ENCODE peak calls at places on chromosomes 16 and 17, in four cellular contexts. One of them, this sample, is unnamed.

GRCh38 chr17:79417589-79417988 is 193.3 kb downstream of the RBFOX3 start:
- DNase-seq in SK-N-SH: no peak
- DNase-seq in K562: no peak
- DNase-seq in HepG2: no peak
- DNase-seq in this sample: no peak

GRCh38 chr17:36934144-36934758 is 3.0 kb upstream of the LHX1 start:
- DNase-seq in K562: no peak
- DNase-seq in SK-N-SH: peak; percentile 68
- DNase-seq in HepG2: no peak
- DNase-seq in this sample: no peak

GRCh38 chr16:24858219-24859041 is 12.7 kb downstream of the SLC5A11 start:
- DNase-seq in HepG2: peak; percentile 72
- DNase-seq in SK-N-SH: no peak
- DNase-seq in K562: peak; percentile 67
- DNase-seq in this sample: no peak

GRCh38 chr17:42928714-42929496 is 28.3 kb downstream of the G6PC1 start:
- DNase-seq in HepG2: peak; percentile 92
- DNase-seq in SK-N-SH: peak; percentile 46
- DNase-seq in K562: peak; percentile 95
- DNase-seq in this sample: peak; percentile 45

GRCh38 chr17:41308251-41308917 is 725 bp downstream of the KRTAP16-1 start:
- DNase-seq in K562: no peak
- DNase-seq in HepG2: no peak
- DNase-seq in SK-N-SH: no peak
- DNase-seq in this sample: peak; percentile 40

GRCh38 chr16:83113317-83113716 is 486.5 kb downstream of the CDH13 start:
- DNase-seq in SK-N-SH: peak; percentile 22
- DNase-seq in K562: peak; percentile 12
- DNase-seq in HepG2: peak; percentile 10
- DNase-seq in this sample: no peak

GRCh38 chr17:38512473-38513058 is 84.3 kb downstream of the ARHGAP23 start:
- DNase-seq in SK-N-SH: no peak
- DNase-seq in K562: no peak
- DNase-seq in HepG2: no peak
- DNase-seq in this sample: no peak

GRCh38 chr16:9090101-9090959 is 1.1 kb upstream of the HAPSTR1 start:
- DNase-seq in SK-N-SH: peak; percentile 72
- DNase-seq in HepG2: no peak
- DNase-seq in K562: peak; percentile 58
- DNase-seq in this sample: no peak

GRCh38 chr16:11886881-11887280 is 28.9 kb downstream of the GSPT1 start:
- DNase-seq in HepG2: no peak
- DNase-seq in SK-N-SH: no peak
- DNase-seq in K562: no peak
- DNase-seq in this sample: no peak

GRCh38 chr16:67229906-67230808 is 3.2 kb downstream of the TMEM208 start:
- DNase-seq in SK-N-SH: no peak
- DNase-seq in K562: no peak
- DNase-seq in HepG2: no peak
- DNase-seq in this sample: no peak

GRCh38 chr16:75172578-75172977 is 24.3 kb downstream of the ZFP1 start:
- DNase-seq in HepG2: no peak
- DNase-seq in SK-N-SH: no peak
- DNase-seq in K562: no peak
- DNase-seq in this sample: no peak

GRCh38 chr16:11699234-11699894 is 31.1 kb downstream of the SNN start:
- DNase-seq in SK-N-SH: no peak
- DNase-seq in HepG2: no peak
- DNase-seq in K562: no peak
- DNase-seq in this sample: no peak

GRCh38 chr17:62703269-62703775 is 75.9 kb downstream of the MRC2 start:
- DNase-seq in HepG2: no peak
- DNase-seq in K562: no peak
- DNase-seq in SK-N-SH: no peak
- DNase-seq in this sample: no peak

GRCh38 chr16:24124291-24124690 is 131.8 kb upstream of the CACNG3 start:
- DNase-seq in K562: no peak
- DNase-seq in SK-N-SH: no peak
- DNase-seq in HepG2: no peak
- DNase-seq in this sample: no peak

GRCh38 chr17:45241315-45242011 is 19.8 kb downstream of the FMNL1 start:
- DNase-seq in K562: no peak
- DNase-seq in SK-N-SH: peak; percentile 88
- DNase-seq in HepG2: no peak
- DNase-seq in this sample: no peak

GRCh38 chr17:32881054-32881453 is 4.1 kb upstream of the MYO1D start:
- DNase-seq in K562: no peak
- DNase-seq in SK-N-SH: no peak
- DNase-seq in HepG2: no peak
- DNase-seq in this sample: no peak

GRCh38 chr16:57299009-57299718 is 14.7 kb upstream of the PLLP start:
- DNase-seq in K562: no peak
- DNase-seq in SK-N-SH: peak; percentile 69
- DNase-seq in HepG2: peak; percentile 71
- DNase-seq in this sample: no peak

GRCh38 chr17:57090560-57091185 is 5.6 kb downstream of the AKAP1 start:
- DNase-seq in HepG2: no peak
- DNase-seq in K562: no peak
- DNase-seq in SK-N-SH: no peak
- DNase-seq in this sample: no peak

GRCh38 chr17:7258731-7259554 is 3.3 kb downstream of the CLDN7 start:
- DNase-seq in K562: no peak
- DNase-seq in HepG2: peak; percentile 78
- DNase-seq in SK-N-SH: no peak
- DNase-seq in this sample: no peak

GRCh38 chr16:83581082-83581481 is 226.7 kb upstream of the HSBP1 start:
- DNase-seq in K562: no peak
- DNase-seq in HepG2: no peak
- DNase-seq in SK-N-SH: no peak
- DNase-seq in this sample: no peak

GRCh38 chr17:81976332-81977210 is 858 bp upstream of the ASPSCR1 start:
- DNase-seq in HepG2: no peak
- DNase-seq in SK-N-SH: no peak
- DNase-seq in K562: peak; percentile 65
- DNase-seq in this sample: no peak

GRCh38 chr17:31424944-31425582 is 33.6 kb downstream of the RAB11FIP4 start:
- DNase-seq in SK-N-SH: peak; percentile 83
- DNase-seq in K562: peak; percentile 37
- DNase-seq in HepG2: no peak
- DNase-seq in this sample: no peak

GRCh38 chr16:20611975-20612471 is 35.9 kb upstream of the ACSM2B start:
- DNase-seq in SK-N-SH: no peak
- DNase-seq in K562: no peak
- DNase-seq in HepG2: no peak
- DNase-seq in this sample: no peak

GRCh38 chr17:933168-934083 is 46.1 kb downstream of the NXN start:
- DNase-seq in HepG2: peak; percentile 75
- DNase-seq in SK-N-SH: no peak
- DNase-seq in K562: peak; percentile 22
- DNase-seq in this sample: no peak

GRCh38 chr17:41773190-41773588 is 13.3 kb downstream of the JUP start:
- DNase-seq in HepG2: peak; percentile 79
- DNase-seq in SK-N-SH: peak; percentile 71
- DNase-seq in K562: no peak
- DNase-seq in this sample: no peak

GRCh38 chr16:88634141-88634993 is 4.0 kb upstream of the IL17C start:
- DNase-seq in HepG2: no peak
- DNase-seq in SK-N-SH: no peak
- DNase-seq in K562: peak; percentile 85
- DNase-seq in this sample: peak; percentile 45

GRCh38 chr17:72737291-72737690 is 355.2 kb downstream of the SLC39A11 start:
- DNase-seq in SK-N-SH: no peak
- DNase-seq in K562: no peak
- DNase-seq in HepG2: peak; percentile 25
- DNase-seq in this sample: no peak

GRCh38 chr17:38334480-38335364 is 9.0 kb downstream of the GPR179 start:
- DNase-seq in HepG2: no peak
- DNase-seq in SK-N-SH: peak; percentile 14
- DNase-seq in K562: no peak
- DNase-seq in this sample: no peak

GRCh38 chr16:73091199-73091598 is 43.3 kb upstream of the ZFHX3 start:
- DNase-seq in SK-N-SH: no peak
- DNase-seq in HepG2: no peak
- DNase-seq in K562: no peak
- DNase-seq in this sample: no peak

GRCh38 chr17:70968302-70968701 is 799.0 kb downstream of the KCNJ2 start:
- DNase-seq in HepG2: no peak
- DNase-seq in SK-N-SH: no peak
- DNase-seq in K562: no peak
- DNase-seq in this sample: no peak

GRCh38 chr16:4244881-4245280 is 3.0 kb upstream of the SRL start:
- DNase-seq in K562: no peak
- DNase-seq in SK-N-SH: no peak
- DNase-seq in HepG2: no peak
- DNase-seq in this sample: no peak

GRCh38 chr16:24463196-24463945 is 76.0 kb upstream of the RBBP6 start:
- DNase-seq in HepG2: no peak
- DNase-seq in K562: peak; percentile 78
- DNase-seq in SK-N-SH: no peak
- DNase-seq in this sample: no peak

GRCh38 chr17:80743181-80743771 is 198.6 kb downstream of the RPTOR start:
- DNase-seq in K562: no peak
- DNase-seq in SK-N-SH: no peak
- DNase-seq in HepG2: no peak
- DNase-seq in this sample: no peak

GRCh38 chr16:20931066-20931465 is 30.5 kb downstream of the LYRM1 start:
- DNase-seq in K562: no peak
- DNase-seq in HepG2: no peak
- DNase-seq in SK-N-SH: no peak
- DNase-seq in this sample: no peak

GRCh38 chr17:6455321-6455705 is 11.1 kb downstream of the PIMREG start:
- DNase-seq in SK-N-SH: peak; percentile 74
- DNase-seq in HepG2: no peak
- DNase-seq in K562: no peak
- DNase-seq in this sample: no peak

DNA sequence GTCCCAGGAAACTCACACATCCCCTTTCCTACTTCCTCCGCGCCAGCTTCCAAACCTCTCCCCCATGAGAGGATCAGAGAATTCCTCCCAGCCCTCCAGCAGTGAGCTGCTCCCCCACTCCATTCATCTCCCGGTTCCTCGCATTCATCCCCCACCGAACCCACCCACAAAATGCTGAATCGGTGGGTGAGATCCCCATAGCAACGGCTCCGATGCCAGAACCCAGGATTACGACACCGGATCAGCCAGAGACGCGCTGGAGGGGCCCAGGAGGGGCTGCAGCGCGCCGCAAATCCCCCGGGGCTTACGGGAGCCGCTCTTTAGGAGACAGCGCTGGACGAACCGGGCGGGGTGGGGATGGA is 251.4 kb upstream of the RPL38 start:
- DNase-seq in HepG2: no peak
- DNase-seq in K562: no peak
- DNase-seq in SK-N-SH: peak; percentile 64
- DNase-seq in this sample: no peak
- TF ChIP-seq TAF1 in HepG2: no peak
- TF ChIP-seq TAF1 in K562: no peak
- TF ChIP-seq TAF1 in SK-N-SH: no peak
- TF ChIP-seq TAF1 in this sample: no peak

GRCh38 chr17:48625502-48626201 is 506 bp downstream of the HOXB9 start:
- DNase-seq in HepG2: no peak
- DNase-seq in K562: peak; percentile 56
- DNase-seq in SK-N-SH: no peak
- DNase-seq in this sample: no peak
- H4K20me1 ChIP-seq in HepG2: peaks cover under 1% of the 10 kb centered on the region
- H4K20me1 ChIP-seq in K562: peaks cover 39% of the 10 kb centered on the region
- H4K20me1 ChIP-seq in SK-N-SH: peaks cover 3% of the 10 kb centered on the region
- H4K20me1 ChIP-seq in this sample: no peaks in the 10 kb centered on the region

GRCh38 chr17:68777856-68778694 is 176.9 kb upstream of the FAM20A start:
- DNase-seq in SK-N-SH: no peak
- DNase-seq in K562: no peak
- DNase-seq in HepG2: peak; percentile 81
- DNase-seq in this sample: no peak
- TF ChIP-seq ZBTB33 in SK-N-SH: no peak
- TF ChIP-seq ZBTB33 in K562: no peak
- TF ChIP-seq ZBTB33 in HepG2: no peak
- TF ChIP-seq ZBTB33 in this sample: no peak

DNA sequence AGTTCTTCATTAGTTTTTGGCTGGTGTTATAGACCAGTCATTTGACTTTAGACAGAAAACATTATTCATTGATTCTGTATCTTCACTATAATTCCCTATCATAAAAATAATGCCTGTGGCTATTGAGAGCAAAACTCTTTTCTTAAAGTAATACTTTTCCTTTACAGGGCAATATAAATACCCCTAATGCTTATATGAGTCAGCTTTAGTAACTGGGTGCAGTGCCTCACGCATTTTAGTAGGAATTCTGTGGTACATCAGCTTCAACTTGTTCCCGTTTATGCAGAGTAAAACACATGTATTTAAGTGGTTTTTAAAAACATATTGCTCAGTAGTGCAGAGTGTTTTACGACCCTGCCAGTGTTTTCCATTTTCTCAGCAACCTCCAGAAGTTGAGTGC is 68.1 kb downstream of the SEC14L1 start:
- DNase-seq in SK-N-SH: no peak
- DNase-seq in HepG2: no peak
- DNase-seq in K562: no peak
- DNase-seq in this sample: no peak
- TF ChIP-seq TAF1 in SK-N-SH: no peak
- TF ChIP-seq TAF1 in HepG2: no peak
- TF ChIP-seq TAF1 in K562: no peak
- TF ChIP-seq TAF1 in this sample: no peak

DNA sequence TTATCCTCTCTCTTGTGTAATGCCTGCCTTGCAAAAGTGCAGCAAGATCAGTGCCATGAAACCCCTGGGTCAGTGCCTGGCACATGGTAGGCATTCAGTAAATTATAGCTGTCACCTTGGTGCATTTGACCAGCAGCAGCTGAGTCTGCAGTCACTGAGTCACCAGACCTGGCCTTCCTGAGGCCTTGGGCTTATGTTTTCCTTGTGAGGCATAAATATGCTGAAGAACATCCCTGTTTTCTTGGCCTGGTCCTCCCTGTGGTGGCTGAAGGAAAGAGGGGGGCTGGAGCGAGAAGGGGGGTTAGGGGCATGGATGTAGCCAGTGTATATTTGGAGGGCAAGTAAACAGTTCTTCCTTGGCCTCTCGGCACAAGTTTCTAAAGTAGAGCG is 26.4 kb downstream of the EPN2 start:
- DNase-seq in SK-N-SH: no peak
- DNase-seq in K562: no peak
- DNase-seq in HepG2: no peak
- DNase-seq in this sample: no peak
- H4K20me1 ChIP-seq in SK-N-SH: peaks cover 68% of the 10 kb centered on the region
- H4K20me1 ChIP-seq in K562: peaks cover 6% of the 10 kb centered on the region
- H4K20me1 ChIP-seq in HepG2: peaks cover 7% of the 10 kb centered on the region
- H4K20me1 ChIP-seq in this sample: no peaks in the 10 kb centered on the region

DNA sequence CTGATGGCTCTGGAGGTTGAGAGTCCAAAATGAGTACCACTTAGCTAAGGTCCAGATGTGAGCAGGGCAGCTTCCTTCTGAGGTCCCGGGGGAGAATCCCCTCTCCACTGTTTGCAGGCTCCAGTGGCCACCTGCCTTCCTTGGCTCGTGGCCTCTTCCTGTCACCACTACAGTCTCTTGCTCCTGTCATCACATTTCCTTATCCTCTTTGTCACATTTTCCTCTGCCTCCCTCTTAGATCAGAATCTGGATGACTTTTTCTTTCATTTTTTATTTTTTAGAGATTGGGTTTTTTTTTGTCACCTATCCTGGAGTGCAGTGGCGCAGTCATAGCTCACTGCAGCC is 46.9 kb downstream of the MPRIP start:
- DNase-seq in HepG2: no peak
- DNase-seq in SK-N-SH: no peak
- DNase-seq in K562: peak; percentile 22
- DNase-seq in this sample: no peak
- TF ChIP-seq ZBTB33 in HepG2: no peak
- TF ChIP-seq ZBTB33 in SK-N-SH: no peak
- TF ChIP-seq ZBTB33 in K562: no peak
- TF ChIP-seq ZBTB33 in this sample: no peak

GRCh38 chr17:75502072-75502745 is 13.1 kb downstream of the CASKIN2 start:
- DNase-seq in SK-N-SH: no peak
- DNase-seq in HepG2: no peak
- DNase-seq in K562: no peak
- DNase-seq in this sample: no peak
- TF ChIP-seq TAF1 in SK-N-SH: no peak
- TF ChIP-seq TAF1 in HepG2: no peak
- TF ChIP-seq TAF1 in K562: no peak
- TF ChIP-seq TAF1 in this sample: no peak

This sample was measured in GM12878.